ENCODE peak calls at places on chromosomes 7 and 10, in nine cellular contexts. B, I, O, L, U, M, H, S and K are unnamed samples.

GRCh38 chr10:85420501-85421191 is 945.9 kb downstream of the GRID1 start:
- DNase-seq in B (peak), I (no peak), O (no peak), L (no peak), U (no peak), M (no peak), H (no peak), S (no peak), K (no peak)

GRCh38 chr7:44380831-44381493 is 55.6 kb upstream of the CAMK2B start:
- DNase-seq in B (no peak), I (no peak), O (no peak), L (peak), U (no peak), M (no peak), H (no peak), S (no peak), K (no peak)

GRCh38 chr7:64183126-64183742 is 23.8 kb upstream of the ZNF735 start:
- DNase-seq in B (no peak), I (peak), O (no peak), L (no peak), U (no peak), M (no peak), H (no peak), S (peak), K (no peak)

GRCh38 chr10:58993480-58994221 is 182.8 kb upstream of the PHYHIPL start:
- DNase-seq in B (no peak), I (no peak), O (no peak), L (no peak), U (no peak), M (no peak), H (no peak), S (no peak), K (no peak)

GRCh38 chr10:118041316-118041715 is 5.4 kb downstream of the RAB11FIP2 start:
- DNase-seq in B (no peak), I (no peak), O (no peak), L (peak), U (no peak), M (no peak), H (no peak), S (no peak), K (peak)

GRCh38 chr7:108418941-108419340 is 37.3 kb downstream of the NRCAM start:
- DNase-seq in B (no peak), I (peak), O (no peak), L (no peak), U (no peak), M (no peak), H (no peak), S (no peak), K (no peak)

GRCh38 chr7:107201795-107202450 is 33.1 kb downstream of the HBP1 start:
- DNase-seq in B (peak), I (peak), O (no peak), L (peak), U (peak), M (no peak), H (no peak), S (no peak), K (peak)

GRCh38 chr10:63520463-63521388 is 475 bp upstream of the REEP3 start:
- DNase-seq in B (peak), I (peak), O (peak), L (no peak), U (peak), M (peak), H (no peak), S (peak), K (peak)

GRCh38 chr10:64206409-64206808 is 685.2 kb downstream of the REEP3 start:
- DNase-seq in B (no peak), I (no peak), O (no peak), L (no peak), U (no peak), M (no peak), H (peak), S (no peak), K (no peak)

GRCh38 chr10:97197030-97197500 is 11.3 kb upstream of the SLIT1 start:
- DNase-seq in B (no peak), I (peak), O (no peak), L (no peak), U (no peak), M (no peak), H (no peak), S (no peak), K (no peak)

DNA sequence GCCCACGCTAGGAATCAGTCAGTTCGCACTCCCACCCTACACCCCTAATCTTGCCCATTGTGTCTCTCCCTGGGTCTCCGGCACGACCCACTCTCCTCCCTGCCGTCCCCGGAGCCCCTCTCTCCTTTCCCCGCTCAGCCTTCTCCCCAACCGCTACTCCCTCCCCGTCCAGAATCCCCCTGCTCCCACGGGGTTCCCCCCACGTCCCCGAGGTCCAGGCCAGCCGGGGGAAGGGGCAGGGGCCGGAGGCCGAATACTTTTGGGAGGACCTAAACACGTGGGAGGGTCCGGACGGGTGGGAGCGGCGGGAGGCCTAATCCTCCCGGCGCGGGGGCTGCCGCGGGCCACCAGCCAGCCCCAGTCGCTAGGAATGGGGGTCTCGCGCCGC is 560 bp downstream of the RARRES2 start:
- DNase-seq in B (no peak), I (no peak), O (no peak), L (no peak), U (no peak), M (no peak), H (no peak), S (no peak), K (no peak)
- H3K4me3 ChIP-seq in B (peak), I (no peak), O (no peak), L (no peak), U (peak), M (no peak), H (no peak), S (no peak), K (no peak)

DNA sequence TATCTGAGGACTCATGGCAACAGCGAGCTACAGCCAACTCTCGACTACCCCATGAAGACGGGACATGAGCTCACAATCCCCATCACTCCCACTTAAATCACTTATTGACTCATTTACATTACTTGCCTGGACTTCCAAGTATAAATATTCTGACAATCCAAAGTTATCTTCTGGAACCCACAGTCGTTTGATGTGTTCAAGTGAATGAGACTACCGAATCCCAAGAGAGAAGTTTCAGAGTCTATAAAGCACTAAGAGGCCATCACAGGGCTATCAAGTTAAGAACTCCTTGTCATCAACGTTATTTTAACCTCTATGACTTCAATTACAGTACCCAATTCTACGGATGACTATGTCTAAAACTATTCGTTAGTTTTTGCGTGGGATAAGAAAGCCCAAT is 11.5 kb upstream of the ANAPC16 start:
- DNase-seq in B (no peak), I (no peak), O (no peak), L (no peak), U (no peak), M (no peak), H (no peak), S (no peak), K (peak)
- H3K27ac ChIP-seq in B (no peak), I (no peak), O (no peak), L (no peak), U (no peak), M (no peak), H (no peak), S (no peak), K (no peak)

DNA sequence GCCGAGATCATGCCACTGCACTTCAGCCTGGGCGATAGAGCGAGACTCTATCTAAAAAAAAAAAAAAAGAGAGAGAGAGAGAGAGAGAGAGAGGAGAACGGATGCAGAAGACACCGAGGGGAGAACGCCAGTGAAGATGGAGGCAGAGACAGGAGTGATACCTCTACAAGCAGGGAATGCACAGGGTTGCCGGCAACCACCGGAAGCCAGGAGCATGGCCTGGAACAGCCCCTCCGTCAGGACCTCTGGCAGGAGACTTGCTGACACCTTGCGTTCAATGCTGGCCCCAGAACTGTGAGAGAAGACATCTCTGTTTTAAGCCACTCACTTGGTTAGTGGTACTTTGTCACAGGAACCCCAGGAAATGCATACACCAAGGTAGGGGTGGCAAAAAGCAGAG is 38.1 kb upstream of the DUSP5 start:
- DNase-seq in B (no peak), I (no peak), O (no peak), L (no peak), U (no peak), M (no peak), H (no peak), S (no peak), K (no peak)
- H3K4me3 ChIP-seq in B (no peak), I (no peak), O (no peak), L (no peak), U (no peak), M (no peak), H (no peak), S (no peak), K (no peak)

DNA sequence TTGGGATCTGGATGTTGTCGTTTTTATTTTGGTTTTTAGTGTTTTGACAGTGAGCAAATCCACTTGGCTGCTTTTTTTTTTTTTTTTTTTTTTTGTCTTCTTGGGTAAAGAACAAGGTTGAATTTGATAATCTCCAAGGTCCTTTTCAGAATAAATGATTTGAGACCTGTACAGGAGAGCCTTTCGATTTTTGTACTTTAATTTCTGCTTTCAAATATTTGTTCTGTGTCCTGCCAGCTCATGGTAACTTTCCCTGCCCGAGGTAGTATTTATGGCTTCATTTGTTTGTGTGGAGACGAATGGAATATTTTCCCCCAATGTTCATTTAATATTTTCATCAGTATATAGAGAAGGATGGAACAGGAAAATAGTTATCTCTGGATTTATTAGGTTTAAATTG is 19.9 kb downstream of the WAC start:
- DNase-seq in B (no peak), I (no peak), O (no peak), L (no peak), U (no peak), M (no peak), H (no peak), S (no peak), K (no peak)
- H3K27ac ChIP-seq in B (no peak), I (no peak), O (no peak), L (no peak), U (no peak), M (no peak), H (no peak), S (no peak), K (no peak)